ENCODE peak calls at places on chromosomes 16 and 17, in nine cellular contexts. One of them, this sample, is unnamed.

GRCh38 chr16:85422124-85422373 is 191.1 kb upstream of the GSE1 start:
- DNase-seq in A549: no peak
- DNase-seq in HL-60: no peak
- DNase-seq in SIG-M5: no peak
- DNase-seq in activated T-cell treated with anti-CD3 and anti-CD28 coated beads, Interleukin-2, amount 50 U/mL, for 4 hours: no peak
- DNase-seq in fibroblast of lung: no peak
- DNase-seq in GM12865: no peak
- DNase-seq in body of pancreas: no peak
- DNase-seq in effector memory CD4-positive, alpha-beta T cell: no peak
- DNase-seq in this sample: no peak

GRCh38 chr16:3909791-3910583 is 29.5 kb upstream of the CREBBP start:
- DNase-seq in fibroblast of lung: no peak
- DNase-seq in body of pancreas: no peak
- DNase-seq in SIG-M5: no peak
- DNase-seq in effector memory CD4-positive, alpha-beta T cell: no peak
- DNase-seq in HL-60: no peak
- DNase-seq in GM12865: no peak
- DNase-seq in A549: no peak
- DNase-seq in activated T-cell treated with anti-CD3 and anti-CD28 coated beads, Interleukin-2, amount 50 U/mL, for 4 hours: no peak
- DNase-seq in this sample: no peak

GRCh38 chr16:27924411-27925118 is 138.9 kb downstream of the GSG1L start:
- DNase-seq in HL-60: no peak
- DNase-seq in A549: no peak
- DNase-seq in fibroblast of lung: no peak
- DNase-seq in activated T-cell treated with anti-CD3 and anti-CD28 coated beads, Interleukin-2, amount 50 U/mL, for 4 hours: no peak
- DNase-seq in SIG-M5: no peak
- DNase-seq in effector memory CD4-positive, alpha-beta T cell: no peak
- DNase-seq in GM12865: no peak
- DNase-seq in body of pancreas: no peak
- DNase-seq in this sample: no peak

GRCh38 chr16:26993988-26994387 is 72.7 kb upstream of the C16orf82 start:
- DNase-seq in activated T-cell treated with anti-CD3 and anti-CD28 coated beads, Interleukin-2, amount 50 U/mL, for 4 hours: no peak
- DNase-seq in fibroblast of lung: peak
- DNase-seq in GM12865: no peak
- DNase-seq in A549: no peak
- DNase-seq in SIG-M5: no peak
- DNase-seq in HL-60: no peak
- DNase-seq in body of pancreas: no peak
- DNase-seq in effector memory CD4-positive, alpha-beta T cell: no peak
- DNase-seq in this sample: no peak

GRCh38 chr16:19809121-19809635 is 75.5 kb downstream of the GPRC5B start:
- DNase-seq in HL-60: peak
- DNase-seq in SIG-M5: no peak
- DNase-seq in effector memory CD4-positive, alpha-beta T cell: no peak
- DNase-seq in GM12865: no peak
- DNase-seq in fibroblast of lung: no peak
- DNase-seq in activated T-cell treated with anti-CD3 and anti-CD28 coated beads, Interleukin-2, amount 50 U/mL, for 4 hours: no peak
- DNase-seq in body of pancreas: peak
- DNase-seq in A549: peak
- DNase-seq in this sample: no peak

GRCh38 chr16:78286076-78286475 is 186.6 kb downstream of the WWOX start:
- DNase-seq in effector memory CD4-positive, alpha-beta T cell: no peak
- DNase-seq in fibroblast of lung: no peak
- DNase-seq in SIG-M5: no peak
- DNase-seq in body of pancreas: no peak
- DNase-seq in HL-60: no peak
- DNase-seq in A549: no peak
- DNase-seq in GM12865: no peak
- DNase-seq in activated T-cell treated with anti-CD3 and anti-CD28 coated beads, Interleukin-2, amount 50 U/mL, for 4 hours: no peak
- DNase-seq in this sample: no peak

GRCh38 chr16:2912330-2913199 is 834 bp downstream of the FLYWCH1 start:
- DNase-seq in GM12865: peak
- DNase-seq in effector memory CD4-positive, alpha-beta T cell: peak
- DNase-seq in HL-60: peak
- DNase-seq in fibroblast of lung: peak
- DNase-seq in SIG-M5: no peak
- DNase-seq in body of pancreas: peak
- DNase-seq in activated T-cell treated with anti-CD3 and anti-CD28 coated beads, Interleukin-2, amount 50 U/mL, for 4 hours: no peak
- DNase-seq in A549: no peak
- DNase-seq in this sample: no peak

GRCh38 chr17:6323626-6324356 is 111.1 kb downstream of the AIPL1 start:
- DNase-seq in SIG-M5: no peak
- DNase-seq in HL-60: no peak
- DNase-seq in A549: peak
- DNase-seq in activated T-cell treated with anti-CD3 and anti-CD28 coated beads, Interleukin-2, amount 50 U/mL, for 4 hours: no peak
- DNase-seq in body of pancreas: peak
- DNase-seq in fibroblast of lung: no peak
- DNase-seq in effector memory CD4-positive, alpha-beta T cell: no peak
- DNase-seq in GM12865: no peak
- DNase-seq in this sample: no peak

GRCh38 chr17:76357597-76358158 is 4.0 kb upstream of the PRPSAP1 start:
- DNase-seq in fibroblast of lung: no peak
- DNase-seq in HL-60: no peak
- DNase-seq in A549: no peak
- DNase-seq in GM12865: no peak
- DNase-seq in effector memory CD4-positive, alpha-beta T cell: no peak
- DNase-seq in body of pancreas: no peak
- DNase-seq in SIG-M5: no peak
- DNase-seq in activated T-cell treated with anti-CD3 and anti-CD28 coated beads, Interleukin-2, amount 50 U/mL, for 4 hours: no peak
- DNase-seq in this sample: no peak

GRCh38 chr16:16143038-16143763 is 80.1 kb downstream of the ABCC6 start:
- DNase-seq in GM12865: peak
- DNase-seq in SIG-M5: no peak
- DNase-seq in A549: peak
- DNase-seq in effector memory CD4-positive, alpha-beta T cell: no peak
- DNase-seq in body of pancreas: peak
- DNase-seq in HL-60: peak
- DNase-seq in activated T-cell treated with anti-CD3 and anti-CD28 coated beads, Interleukin-2, amount 50 U/mL, for 4 hours: no peak
- DNase-seq in fibroblast of lung: no peak
- DNase-seq in this sample: peak

GRCh38 chr17:19539040-19539399 is 5.4 kb downstream of the SLC47A1 start:
- DNase-seq in HL-60: no peak
- DNase-seq in activated T-cell treated with anti-CD3 and anti-CD28 coated beads, Interleukin-2, amount 50 U/mL, for 4 hours: no peak
- DNase-seq in A549: no peak
- DNase-seq in fibroblast of lung: no peak
- DNase-seq in body of pancreas: no peak
- DNase-seq in effector memory CD4-positive, alpha-beta T cell: no peak
- DNase-seq in SIG-M5: no peak
- DNase-seq in GM12865: no peak
- DNase-seq in this sample: no peak

GRCh38 chr17:56289321-56289720 is 136.0 kb downstream of the ANKFN1 start:
- DNase-seq in body of pancreas: no peak
- DNase-seq in fibroblast of lung: no peak
- DNase-seq in activated T-cell treated with anti-CD3 and anti-CD28 coated beads, Interleukin-2, amount 50 U/mL, for 4 hours: no peak
- DNase-seq in effector memory CD4-positive, alpha-beta T cell: no peak
- DNase-seq in GM12865: no peak
- DNase-seq in SIG-M5: no peak
- DNase-seq in A549: no peak
- DNase-seq in HL-60: no peak
- DNase-seq in this sample: no peak

This sample was measured in NCI-H460.